ENCODE peak calls at places on chromosomes 5 and 9, in ten cellular contexts. P is AG08395; N is A549; T is stimulated activated naive B cell treated with anti-CD40 and anti-IgM and Interleukin-4, amounts not matched to agents 10 μg/mL and 1 μg/mL and 100 μg/mL, for 72 hours; R is NCI-H1105; L is foreskin fibroblast; F is HFF-Myc; X is effector memory CD4-positive, alpha-beta T cell; D is AG04450; Y is mammary epithelial cell. W is an unnamed sample.
A peak's percentile ranks its signal among the peaks of the same experiment; 100 is the strongest.

GRCh38 chr5:159609359-159609758 is 279.1 kb upstream of the IL12B start:
- DNase-seq in P (no peak), N (no peak), T (no peak), R (no peak), L (no peak), F (no peak), X (no peak), D (no peak), Y (no peak), W (no peak)

GRCh38 chr9:134066546-134066922 is 1.3 kb downstream of the BRD3 start:
- DNase-seq in P (peak; percentile 31), N (no peak), T (no peak), R (no peak), L (no peak), F (no peak), X (no peak), D (no peak), Y (no peak), W (no peak)

GRCh38 chr9:21030389-21031035 is 928 bp downstream of the HACD4 start:
- DNase-seq in P (peak; percentile 58), N (peak; percentile 12), T (peak; percentile 4), R (no peak), L (peak; percentile 65), F (peak; percentile 31), X (no peak), D (no peak), Y (no peak), W (no peak)

GRCh38 chr5:146947181-146947941 is 68.8 kb upstream of the PPP2R2B start:
- DNase-seq in P (no peak), N (peak; percentile 27), T (no peak), R (no peak), L (no peak), F (no peak), X (no peak), D (no peak), Y (peak; percentile 11), W (peak; percentile 25)

GRCh38 chr5:65483474-65484346 is 2.0 kb upstream of the ADAMTS6 start:
- DNase-seq in P (peak; percentile 45), N (peak; percentile 63), T (no peak), R (peak; percentile 12), L (peak; percentile 56), F (no peak), X (no peak), D (no peak), Y (peak; percentile 57), W (no peak)

GRCh38 chr9:133656211-133657119 is 20.3 kb downstream of the DBH start:
- DNase-seq in P (no peak), N (no peak), T (no peak), R (no peak), L (no peak), F (no peak), X (no peak), D (no peak), Y (peak; percentile 16), W (no peak)

GRCh38 chr9:91986248-91986647 is 36.2 kb upstream of the ROR2 start:
- DNase-seq in P (no peak), N (no peak), T (no peak), R (no peak), L (no peak), F (no peak), X (no peak), D (no peak), Y (no peak), W (no peak)

GRCh38 chr5:446864-447263 is 3.9 kb downstream of the EXOC3 start:
- DNase-seq in P (peak; percentile 56), N (peak; percentile 60), T (no peak), R (peak; percentile 15), L (no peak), F (no peak), X (no peak), D (peak; percentile 8), Y (peak; percentile 16), W (peak; percentile 11)

GRCh38 chr9:14107495-14107894 is 206.4 kb downstream of the NFIB start:
- DNase-seq in P (no peak), N (no peak), T (no peak), R (no peak), L (no peak), F (no peak), X (no peak), D (no peak), Y (no peak), W (no peak)

GRCh38 chr9:75071530-75072122 is 16.3 kb downstream of the NMRK1 start:
- DNase-seq in P (no peak), N (no peak), T (no peak), R (no peak), L (no peak), F (no peak), X (peak; percentile 54), D (no peak), Y (peak; percentile 81), W (no peak)

GRCh38 chr5:170057311-170057710 is 48.4 kb upstream of the FOXI1 start:
- DNase-seq in P (no peak), N (no peak), T (no peak), R (no peak), L (no peak), F (no peak), X (no peak), D (no peak), Y (no peak), W (no peak)

GRCh38 chr5:127571732-127572131 is 54.3 kb downstream of the PRRC1 start:
- DNase-seq in P (no peak), N (no peak), T (no peak), R (no peak), L (no peak), F (no peak), X (no peak), D (no peak), Y (no peak), W (no peak)

GRCh38 chr5:511476-511875 is 12.8 kb downstream of the SLC9A3 start:
- DNase-seq in P (no peak), N (no peak), T (no peak), R (no peak), L (no peak), F (no peak), X (no peak), D (no peak), Y (no peak), W (no peak)

GRCh38 chr5:151298063-151298462 is 5.5 kb downstream of the SLC36A3 start:
- DNase-seq in P (peak; percentile 87), N (peak; percentile 72), T (no peak), R (no peak), L (peak; percentile 42), F (no peak), X (no peak), D (no peak), Y (peak; percentile 57), W (peak; percentile 52)

GRCh38 chr9:111676116-111676515 is 14.7 kb downstream of the GNG10 start:
- DNase-seq in P (no peak), N (no peak), T (no peak), R (no peak), L (no peak), F (no peak), X (no peak), D (no peak), Y (no peak), W (no peak)

GRCh38 chr5:174818430-174818829 is 94.0 kb downstream of the MSX2 start:
- DNase-seq in P (no peak), N (no peak), T (no peak), R (no peak), L (no peak), F (no peak), X (no peak), D (no peak), Y (no peak), W (no peak)

GRCh38 chr9:93585259-93585658 is 8.9 kb downstream of the PHF2 start:
- DNase-seq in P (no peak), N (no peak), T (no peak), R (no peak), L (no peak), F (no peak), X (no peak), D (no peak), Y (no peak), W (no peak)

GRCh38 chr5:154236-154635 is 37.1 kb upstream of the LRRC14B start:
- DNase-seq in P (no peak), N (no peak), T (no peak), R (no peak), L (no peak), F (no peak), X (no peak), D (no peak), Y (no peak), W (peak; percentile 12)

GRCh38 chr5:57298985-57299491 is 125.2 kb downstream of the GPBP1 start:
- DNase-seq in P (peak; percentile 70), N (peak; percentile 79), T (peak; percentile 17), R (peak; percentile 25), L (peak; percentile 63), F (peak; percentile 85), X (peak; percentile 18), D (peak; percentile 76), Y (peak; percentile 50), W (peak; percentile 31)

GRCh38 chr9:79166005-79166404 is 405.8 kb upstream of the TLE4 start:
- DNase-seq in P (no peak), N (peak; percentile 32), T (no peak), R (no peak), L (peak; percentile 40), F (no peak), X (no peak), D (no peak), Y (peak; percentile 23), W (no peak)

GRCh38 chr5:179221196-179221876 is 123.9 kb downstream of the ADAMTS2 start:
- DNase-seq in P (no peak), N (no peak), T (no peak), R (no peak), L (no peak), F (no peak), X (no peak), D (no peak), Y (no peak), W (no peak)

GRCh38 chr5:136056771-136057335 is 28.1 kb downstream of the TGFBI start:
- DNase-seq in P (no peak), N (no peak), T (no peak), R (no peak), L (no peak), F (no peak), X (no peak), D (no peak), Y (no peak), W (no peak)

GRCh38 chr5:39713224-39713911 is 288.6 kb upstream of the DAB2 start:
- DNase-seq in P (peak; percentile 7), N (peak; percentile 78), T (no peak), R (no peak), L (peak; percentile 34), F (no peak), X (no peak), D (no peak), Y (no peak), W (peak; percentile 32)

GRCh38 chr9:121752929-121753328 is 101.5 kb downstream of the DAB2IP start:
- DNase-seq in P (no peak), N (no peak), T (no peak), R (no peak), L (no peak), F (no peak), X (no peak), D (no peak), Y (no peak), W (no peak)